ENCODE peak calls at places on chromosome 11, in four cellular contexts. G, N, M and B are unnamed samples.

GRCh38 chr11:75498556-75499255 is 27.0 kb downstream of the GDPD5 start:
- DNase-seq in G (no peak), N (no peak), M (no peak), B (no peak)

GRCh38 chr11:127789887-127790286 is 789.3 kb upstream of the KIRREL3 start:
- DNase-seq in G (no peak), N (peak; percentile 7), M (no peak), B (no peak)

GRCh38 chr11:2569321-2569721 is 124.5 kb downstream of the KCNQ1 start:
- DNase-seq in G (peak; percentile 68), N (no peak), M (peak; percentile 48), B (no peak)

GRCh38 chr11:134740590-134741342 is 328.7 kb upstream of the B3GAT1 start:
- DNase-seq in G (no peak), N (no peak), M (peak; percentile 25), B (no peak)

GRCh38 chr11:69572233-69572860 is 68.6 kb upstream of the CCND1 start:
- DNase-seq in G (no peak), N (no peak), M (no peak), B (no peak)

GRCh38 chr11:65903068-65903481 is 2.9 kb upstream of the FOSL1 start:
- DNase-seq in G (no peak), N (peak; percentile 81), M (no peak), B (no peak)

GRCh38 chr11:85893378-85893777 is 38.2 kb downstream of the CCDC83 start:
- DNase-seq in G (no peak), N (no peak), M (no peak), B (no peak)

GRCh38 chr11:61667684-61668320 is 12.4 kb upstream of the DAGLA start:
- DNase-seq in G (no peak), N (no peak), M (no peak), B (no peak)

GRCh38 chr11:119107538-119108150 is 500 bp downstream of the C2CD2L start:
- DNase-seq in G (peak; percentile 86), N (no peak), M (no peak), B (no peak)

GRCh38 chr11:44506375-44507016 is 59.0 kb upstream of the CD82 start:
- DNase-seq in G (no peak), N (no peak), M (no peak), B (no peak)

GRCh38 chr11:30329150-30329940 is 6.4 kb downstream of the ARL14EP start:
- DNase-seq in G (no peak), N (no peak), M (no peak), B (no peak)

GRCh38 chr11:65973439-65974110 is 12.0 kb downstream of the SART1 start:
- DNase-seq in G (no peak), N (peak; percentile 87), M (no peak), B (no peak)

GRCh38 chr11:35420371-35420770 is 1.0 kb upstream of the SLC1A2 start:
- DNase-seq in G (peak; percentile 57), N (no peak), M (no peak), B (no peak)

GRCh38 chr11:61972796-61973602 is 5.6 kb upstream of the FTH1 start:
- DNase-seq in G (no peak), N (peak; percentile 99), M (peak; percentile 71), B (peak; percentile 51)

GRCh38 chr11:11732116-11732515 is 109.7 kb upstream of the USP47 start:
- DNase-seq in G (no peak), N (peak; percentile 63), M (no peak), B (no peak)

GRCh38 chr11:134597452-134597851 is 185.4 kb upstream of the B3GAT1 start:
- DNase-seq in G (no peak), N (no peak), M (no peak), B (no peak)

GRCh38 chr11:118870396-118871343 is 13.0 kb upstream of the CXCR5 start:
- DNase-seq in G (peak; percentile 71), N (no peak), M (peak; percentile 83), B (peak; percentile 41)

GRCh38 chr11:65301491-65302329 is 13.0 kb upstream of the CDC42EP2 start:
- DNase-seq in G (peak; percentile 53), N (no peak), M (peak; percentile 77), B (no peak)

GRCh38 chr11:115843685-115844084 is 339.5 kb upstream of the CADM1 start:
- DNase-seq in G (no peak), N (no peak), M (no peak), B (no peak)

GRCh38 chr11:123060265-123061000 is 1.5 kb downstream of the HSPA8 start:
- DNase-seq in G (no peak), N (no peak), M (no peak), B (no peak)

GRCh38 chr11:26847459-26847858 is 125.6 kb upstream of the SLC5A12 start:
- DNase-seq in G (no peak), N (no peak), M (no peak), B (no peak)
- H3K4me1 ChIP-seq in G (no peaks in the 10 kb centered on the region), N (no peaks in the 10 kb centered on the region), M (no peaks in the 10 kb centered on the region), B (no peaks in the 10 kb centered on the region)

DNA sequence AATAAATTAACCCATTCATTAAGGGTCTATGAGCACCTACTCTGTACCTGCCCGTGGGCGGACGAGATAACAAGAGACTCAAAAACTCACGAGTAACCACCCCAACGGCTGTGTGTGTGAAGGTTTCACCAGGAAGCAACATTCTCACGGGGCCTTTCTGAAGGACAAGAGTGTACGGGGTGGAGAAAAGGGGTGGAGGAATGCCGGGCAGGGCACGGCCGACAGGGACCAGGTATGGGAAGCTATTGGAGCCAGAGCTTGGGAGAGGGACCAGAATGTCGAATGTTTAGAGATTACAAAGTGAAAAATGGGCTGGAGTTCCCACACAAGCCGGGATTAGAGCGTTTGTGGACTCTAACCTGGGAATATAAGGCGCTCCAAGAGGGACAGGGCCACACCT is 1.6 kb downstream of the KMT5B start:
- DNase-seq in G (no peak), N (no peak), M (no peak), B (no peak)
- H3K4me1 ChIP-seq in G (peaks cover 24% of the 10 kb centered on the region), N (peaks cover 39% of the 10 kb centered on the region), M (peaks cover 57% of the 10 kb centered on the region), B (peaks cover 11% of the 10 kb centered on the region)

GRCh38 chr11:114254571-114255146 is 41.5 kb upstream of the NNMT start:
- DNase-seq in G (no peak), N (no peak), M (no peak), B (no peak)
- H3K4me1 ChIP-seq in G (peaks cover 5% of the 10 kb centered on the region), N (no peaks in the 10 kb centered on the region), M (peaks cover 17% of the 10 kb centered on the region), B (no peaks in the 10 kb centered on the region)

GRCh38 chr11:16817321-16817720 is 78.9 kb downstream of the C11orf58 start:
- DNase-seq in G (no peak), N (no peak), M (no peak), B (no peak)
- H3K4me1 ChIP-seq in G (peaks cover 4% of the 10 kb centered on the region), N (peaks cover 13% of the 10 kb centered on the region), M (peaks cover 9% of the 10 kb centered on the region), B (no peaks in the 10 kb centered on the region)

GRCh38 chr11:6229911-6230310 is 4.5 kb downstream of the FHIP1B start:
- DNase-seq in G (no peak), N (no peak), M (no peak), B (no peak)
- H3K4me1 ChIP-seq in G (no peaks in the 10 kb centered on the region), N (peaks cover 3% of the 10 kb centered on the region), M (peaks cover 43% of the 10 kb centered on the region), B (no peaks in the 10 kb centered on the region)

GRCh38 chr11:129589190-129589589 is 213.5 kb downstream of the BARX2 start:
- DNase-seq in G (no peak), N (no peak), M (no peak), B (no peak)
- H3K4me1 ChIP-seq in G (no peaks in the 10 kb centered on the region), N (no peaks in the 10 kb centered on the region), M (no peaks in the 10 kb centered on the region), B (no peaks in the 10 kb centered on the region)

DNA sequence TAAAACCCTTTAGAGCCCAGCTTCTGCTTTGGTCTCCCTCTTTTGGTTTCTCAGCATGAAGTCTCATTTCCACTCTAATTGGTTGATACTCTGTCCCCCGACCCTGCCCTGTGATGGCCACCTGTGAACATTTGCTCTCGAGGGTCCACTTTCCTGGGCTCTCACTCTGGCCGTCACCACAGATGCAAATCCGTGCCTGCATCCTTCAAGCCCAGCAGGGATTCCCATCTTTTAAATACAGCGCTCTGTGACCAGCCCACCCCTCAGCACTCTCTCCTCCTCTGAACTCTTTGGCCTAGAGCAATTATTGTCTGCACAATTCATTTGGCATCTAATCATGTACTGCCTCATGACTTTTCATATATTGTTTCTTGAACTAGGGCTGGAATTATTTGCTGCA is 26.0 kb downstream of the PKNOX2 start:
- DNase-seq in G (no peak), N (no peak), M (peak; percentile 16), B (no peak)
- H3K4me1 ChIP-seq in G (no peaks in the 10 kb centered on the region), N (peaks cover 6% of the 10 kb centered on the region), M (peaks cover 10% of the 10 kb centered on the region), B (no peaks in the 10 kb centered on the region)